ENCODE peak calls at places on chromosome 1, in six cellular contexts. One of them, this sample, is unnamed.
A peak's percentile ranks its signal among the peaks of the same experiment; 100 is the strongest.

GRCh38 chr1:6162773-6163172 is 17.3 kb downstream of the CHD5 start:
- DNase-seq in adrenal gland: no peak
- DNase-seq in ELF-1: peak; percentile 41
- DNase-seq in GM20000: no peak
- DNase-seq in GM10248: no peak
- DNase-seq in stimulated activated CD8-positive, alpha-beta memory T cell treated with anti-CD3 and anti-CD28 coated beads, Interleukin-4, amount 100 ng/mL, for 4 hours: no peak
- DNase-seq in this sample: no peak

GRCh38 chr1:215807926-215808325 is 240.8 kb downstream of the KCTD3 start:
- DNase-seq in GM20000: no peak
- DNase-seq in stimulated activated CD8-positive, alpha-beta memory T cell treated with anti-CD3 and anti-CD28 coated beads, Interleukin-4, amount 100 ng/mL, for 4 hours: no peak
- DNase-seq in ELF-1: no peak
- DNase-seq in adrenal gland: no peak
- DNase-seq in GM10248: no peak
- DNase-seq in this sample: no peak

GRCh38 chr1:4176841-4177240 is 276.8 kb upstream of the C1orf174 start:
- DNase-seq in stimulated activated CD8-positive, alpha-beta memory T cell treated with anti-CD3 and anti-CD28 coated beads, Interleukin-4, amount 100 ng/mL, for 4 hours: no peak
- DNase-seq in GM10248: no peak
- DNase-seq in GM20000: no peak
- DNase-seq in ELF-1: no peak
- DNase-seq in adrenal gland: no peak
- DNase-seq in this sample: no peak

GRCh38 chr1:7519181-7519860 is 251.8 kb upstream of the VAMP3 start:
- DNase-seq in adrenal gland: no peak
- DNase-seq in ELF-1: no peak
- DNase-seq in GM10248: no peak
- DNase-seq in stimulated activated CD8-positive, alpha-beta memory T cell treated with anti-CD3 and anti-CD28 coated beads, Interleukin-4, amount 100 ng/mL, for 4 hours: no peak
- DNase-seq in GM20000: no peak
- DNase-seq in this sample: no peak

GRCh38 chr1:99705385-99705784 is 59.5 kb downstream of the PALMD start:
- DNase-seq in GM20000: no peak
- DNase-seq in adrenal gland: no peak
- DNase-seq in GM10248: no peak
- DNase-seq in ELF-1: no peak
- DNase-seq in stimulated activated CD8-positive, alpha-beta memory T cell treated with anti-CD3 and anti-CD28 coated beads, Interleukin-4, amount 100 ng/mL, for 4 hours: no peak
- DNase-seq in this sample: no peak

GRCh38 chr1:62228139-62228882 is 33.7 kb downstream of the L1TD1 start:
- DNase-seq in stimulated activated CD8-positive, alpha-beta memory T cell treated with anti-CD3 and anti-CD28 coated beads, Interleukin-4, amount 100 ng/mL, for 4 hours: no peak
- DNase-seq in GM20000: no peak
- DNase-seq in GM10248: no peak
- DNase-seq in adrenal gland: no peak
- DNase-seq in ELF-1: no peak
- DNase-seq in this sample: no peak

GRCh38 chr1:4585216-4585615 is 69.2 kb upstream of the AJAP1 start:
- DNase-seq in GM20000: peak; percentile 59
- DNase-seq in GM10248: peak; percentile 59
- DNase-seq in stimulated activated CD8-positive, alpha-beta memory T cell treated with anti-CD3 and anti-CD28 coated beads, Interleukin-4, amount 100 ng/mL, for 4 hours: no peak
- DNase-seq in adrenal gland: peak; percentile 30
- DNase-seq in ELF-1: no peak
- DNase-seq in this sample: no peak

GRCh38 chr1:116128669-116129068 is 17.5 kb downstream of the MAB21L3 start:
- DNase-seq in GM10248: no peak
- DNase-seq in stimulated activated CD8-positive, alpha-beta memory T cell treated with anti-CD3 and anti-CD28 coated beads, Interleukin-4, amount 100 ng/mL, for 4 hours: peak; percentile 18
- DNase-seq in adrenal gland: no peak
- DNase-seq in GM20000: no peak
- DNase-seq in ELF-1: no peak
- DNase-seq in this sample: no peak

This sample was measured in NCI-H774.